ENCODE peak calls at places on chromosomes 13 and 19, in five cellular contexts. C, M, T, R and P are unnamed samples.

GRCh38 chr13:28059214-28059613 is 41.2 kb downstream of the FLT3 start:
- DNase-seq in M (peak; percentile 37), T (peak; percentile 17), R (peak; percentile 83), C (peak; percentile 54), P (peak; percentile 42)

GRCh38 chr19:33275933-33276619 is 26.3 kb downstream of the CEBPA start:
- DNase-seq in M (no peak), R (no peak), T (peak; percentile 63), C (no peak), P (no peak)

GRCh38 chr13:25881946-25882574 is 169.8 kb downstream of the SHISA2 start:
- DNase-seq in M (no peak), C (no peak), R (peak; percentile 78), T (peak; percentile 39), P (no peak)

GRCh38 chr13:106337096-106337495 is 198.4 kb downstream of the EFNB2 start:
- DNase-seq in M (no peak), R (no peak), C (peak; percentile 44), T (no peak), P (no peak)

GRCh38 chr13:113187263-113187669 is 21.2 kb downstream of the PCID2 start:
- DNase-seq in C (peak; percentile 98), R (no peak), T (peak; percentile 84), M (no peak), P (no peak)

GRCh38 chr13:52899206-52899605 is 50.8 kb upstream of the PCDH8 start:
- DNase-seq in C (no peak), R (no peak), T (no peak), M (no peak), P (no peak)

GRCh38 chr13:113060557-113061270 is 44.9 kb upstream of the F7 start:
- DNase-seq in T (no peak), R (no peak), M (no peak), C (no peak), P (no peak)

GRCh38 chr13:90622547-90622946 is 724.9 kb upstream of the MIR17HG start:
- DNase-seq in C (peak; percentile 73), M (peak; percentile 10), R (no peak), T (no peak), P (no peak)

GRCh38 chr13:32068255-32068654 is 36.7 kb downstream of the FRY start:
- DNase-seq in M (no peak), R (no peak), C (peak; percentile 7), T (no peak), P (no peak)

GRCh38 chr19:10417598-10418280 is 2.6 kb upstream of the PDE4A start:
- DNase-seq in T (peak; percentile 26), M (no peak), C (peak; percentile 30), R (peak; percentile 86), P (peak; percentile 58)

GRCh38 chr13:101211261-101211660 is 205.0 kb downstream of the NALCN start:
- DNase-seq in C (peak; percentile 76), M (no peak), R (no peak), T (no peak), P (no peak)

GRCh38 chr13:27379694-27380596 is 44.5 kb upstream of the GTF3A start:
- DNase-seq in R (peak; percentile 91), M (peak; percentile 6), T (peak; percentile 87), C (peak; percentile 76), P (peak; percentile 55)

GRCh38 chr19:41186971-41187883 is 5.8 kb upstream of the CYP2S1 start:
- DNase-seq in R (peak; percentile 55), C (no peak), M (no peak), T (no peak), P (no peak)

GRCh38 chr13:39510296-39510695 is 92.7 kb downstream of the LHFPL6 start:
- DNase-seq in C (no peak), R (no peak), M (peak; percentile 69), T (no peak), P (peak; percentile 85)

GRCh38 chr19:33771308-33772101 is 25.2 kb upstream of the KCTD15 start:
- DNase-seq in C (peak; percentile 79), R (peak; percentile 82), M (peak; percentile 58), T (peak; percentile 88), P (peak; percentile 73)

GRCh38 chr19:12983091-12983490 is 12.2 kb upstream of the NFIX start:
- DNase-seq in R (no peak), M (no peak), T (no peak), C (no peak), P (no peak)

GRCh38 chr13:98528663-98529064 is 48.2 kb downstream of the STK24 start:
- DNase-seq in R (no peak), T (no peak), C (no peak), M (no peak), P (no peak)

GRCh38 chr13:34864650-34865049 is 77.4 kb upstream of the NBEA start:
- DNase-seq in M (no peak), T (peak; percentile 21), C (no peak), R (no peak), P (no peak)

GRCh38 chr19:1651061-1651547 is 1.3 kb downstream of the TCF3 start:
- DNase-seq in M (peak; percentile 94), R (peak; percentile 79), C (no peak), T (peak; percentile 58), P (peak; percentile 75)

GRCh38 chr13:100349594-100349993 is 239.0 kb downstream of the GGACT start:
- DNase-seq in T (no peak), M (no peak), R (no peak), C (no peak), P (no peak)

GRCh38 chr13:26993780-26994179 is 177.8 kb downstream of the USP12 start:
- DNase-seq in C (no peak), R (no peak), M (no peak), T (no peak), P (no peak)

GRCh38 chr13:44874886-44875630 is 114.2 kb downstream of the NUFIP1 start:
- DNase-seq in R (no peak), T (no peak), C (no peak), M (no peak), P (no peak)

GRCh38 chr19:18488403-18488723 is 33.5 kb downstream of the ELL start:
- DNase-seq in R (no peak), M (no peak), T (no peak), C (peak; percentile 25), P (no peak)

GRCh38 chr13:32139251-32139650 is 107.7 kb downstream of the FRY start:
- DNase-seq in M (no peak), R (no peak), T (no peak), C (no peak), P (no peak)

GRCh38 chr13:43792456-43792855 is 5.7 kb upstream of the ENOX1 start:
- DNase-seq in R (no peak), M (no peak), C (peak; percentile 10), T (no peak), P (no peak)

GRCh38 chr19:6639439-6639838 is 30.5 kb downstream of the TNFSF14 start:
- DNase-seq in T (no peak), M (no peak), R (no peak), C (peak; percentile 63), P (no peak)

GRCh38 chr19:14147797-14148605 is 11.6 kb upstream of the ASF1B start:
- DNase-seq in M (no peak), C (peak; percentile 77), T (peak; percentile 85), R (peak; percentile 75), P (peak; percentile 33)

GRCh38 chr19:6020166-6020967 is 42.4 kb upstream of the RANBP3 start:
- DNase-seq in R (no peak), M (no peak), T (no peak), C (peak; percentile 64), P (no peak)

GRCh38 chr19:2014731-2015610 is 543 bp downstream of the BTBD2 start:
- DNase-seq in R (peak; percentile 65), C (no peak), M (peak; percentile 36), T (peak; percentile 65), P (peak; percentile 64)

GRCh38 chr19:2989236-2989946 is 12.0 kb downstream of the TLE6 start:
- DNase-seq in M (no peak), R (no peak), T (no peak), C (no peak), P (no peak)

GRCh38 chr19:37551123-37551993 is 43.2 kb downstream of the ZNF571 start:
- DNase-seq in M (no peak), C (no peak), R (peak; percentile 58), T (no peak), P (no peak)

DNA sequence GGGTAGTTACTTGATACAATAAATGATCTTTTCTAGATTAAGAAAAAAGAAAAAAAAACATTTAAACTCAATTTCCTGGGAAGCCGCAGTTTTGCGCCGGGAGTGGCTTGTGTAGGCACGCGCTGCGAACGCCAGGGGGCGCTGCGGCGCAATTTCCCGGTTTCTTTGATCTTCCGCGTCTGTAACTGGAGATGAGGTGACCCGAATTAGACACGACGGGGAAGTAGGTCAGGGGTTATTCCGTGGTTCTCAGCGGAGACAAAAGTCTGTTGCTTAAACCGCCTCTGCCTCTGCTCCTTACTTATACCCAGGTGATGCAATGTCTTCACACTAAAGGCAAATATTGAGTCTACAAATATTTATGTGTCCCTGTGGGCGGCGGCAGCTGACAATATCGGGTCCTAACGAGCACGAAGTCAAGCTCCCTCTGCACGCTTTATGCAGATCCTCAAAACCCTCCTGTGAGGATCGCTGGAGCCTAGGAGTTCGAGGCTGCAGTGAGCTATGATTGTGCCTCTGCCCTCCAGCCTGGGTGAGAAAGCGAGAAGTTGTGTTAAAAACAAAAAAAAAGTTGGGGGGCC is 15.2 kb downstream of the STXBP2 start:
- DNase-seq in R (peak; percentile 88), M (peak; percentile 87), T (peak; percentile 87), C (peak; percentile 95), P (peak; percentile 81)
- TF ChIP-seq CTCF in R (peak; percentile 85), M (peak; percentile 96), T (peak; percentile 95), C (peak; percentile 97), P (peak; percentile 98)

GRCh38 chr19:35462476-35462953 is 14.5 kb downstream of the FFAR2 start:
- DNase-seq in C (no peak), M (peak; percentile 89), R (no peak), T (no peak), P (peak; percentile 83)
- TF ChIP-seq EZH2phosphoT487 in C (no peak), M (no peak), R (no peak), T (no peak), P (no peak)

GRCh38 chr13:76830805-76831204 is 55.4 kb downstream of the KCTD12 start:
- DNase-seq in R (peak; percentile 2), T (no peak), C (no peak), M (no peak), P (no peak)
- H2AFZ ChIP-seq in R (peak overlapping the region; percentile 66), T (no peak overlapping the region), C (no peak overlapping the region), M (peak overlapping the region; percentile 12), P (no peak overlapping the region)

GRCh38 chr19:29290853-29291252 is 77.9 kb upstream of the UQCRFS1 start:
- DNase-seq in R (peak; percentile 30), T (no peak), C (no peak), M (no peak), P (no peak)
- TF ChIP-seq CTCF in R (peak; percentile 47), T (no peak), C (no peak), M (no peak), P (no peak)